ENCODE peak calls at places on chromosomes 4 and X, in eight cellular contexts. T is HepG2, O is SK-N-SH, R is H1, B is ovary, N is A549, G is tibial nerve, U is stomach. I is an unnamed sample.
A peak's percentile ranks its signal among the peaks of the same experiment; 100 is the strongest.

GRCh38 chr4:31557444-31557843 is 837.3 kb downstream of the PCDH7 start:
- DNase-seq in T (no peak), O (no peak), R (no peak), B (no peak), N (no peak), G (no peak), U (no peak), I (no peak)

GRCh38 chrX:11215191-11215921 is 77.9 kb upstream of the AMELX start:
- DNase-seq in T (no peak), O (peak; percentile 17), R (peak; percentile 50), B (no peak), N (no peak), G (no peak), U (no peak), I (no peak)

GRCh38 chr4:54395013-54395527 is 166.0 kb downstream of the PDGFRA start:
- DNase-seq in T (no peak), O (no peak), R (no peak), B (no peak), N (no peak), G (no peak), U (no peak), I (no peak)

GRCh38 chrX:150548684-150549083 is 19.7 kb upstream of the MTM1 start:
- DNase-seq in T (no peak), O (no peak), R (no peak), B (no peak), N (no peak), G (no peak), U (no peak), I (no peak)

GRCh38 chr4:12672320-12672719 is 811.8 kb downstream of the RAB28 start:
- DNase-seq in T (no peak), O (no peak), R (no peak), B (no peak), N (no peak), G (no peak), U (no peak), I (no peak)

GRCh38 chr4:83171640-83172039 is 57.1 kb upstream of the PLAC8 start:
- DNase-seq in T (peak; percentile 70), O (no peak), R (no peak), B (no peak), N (no peak), G (no peak), U (no peak), I (no peak)

GRCh38 chrX:56797966-56798711 is 69.1 kb downstream of the NBDY start:
- DNase-seq in T (no peak), O (peak; percentile 40), R (peak; percentile 8), B (no peak), N (no peak), G (no peak), U (peak; percentile 26), I (peak; percentile 48)

GRCh38 chr4:108140328-108140727 is 28.4 kb downstream of the LEF1 start:
- DNase-seq in T (no peak), O (no peak), R (no peak), B (no peak), N (no peak), G (no peak), U (no peak), I (no peak)

GRCh38 chr4:186932631-186933150 is 209.0 kb upstream of the FAT1 start:
- DNase-seq in T (peak; percentile 29), O (no peak), R (no peak), B (no peak), N (no peak), G (no peak), U (no peak), I (no peak)

GRCh38 chrX:338836-339400 is 20.3 kb upstream of the GTPBP6 start:
- DNase-seq in T (no peak), O (no peak), R (no peak), B (peak; percentile 20), N (no peak), G (no peak), U (no peak), I (no peak)

GRCh38 chr4:5888222-5888701 is 4.6 kb downstream of the CRMP1 start:
- DNase-seq in T (no peak), O (peak; percentile 92), R (peak; percentile 76), B (no peak), N (no peak), G (no peak), U (no peak), I (no peak)

GRCh38 chrX:71998836-71999509 is 88.3 kb downstream of the NHSL2 start:
- DNase-seq in T (peak; percentile 12), O (peak; percentile 76), R (no peak), B (peak; percentile 44), N (peak; percentile 46), G (no peak), U (peak; percentile 38), I (no peak)

GRCh38 chr4:76306882-76307669 is 543 bp downstream of the STBD1 start:
- DNase-seq in T (peak; percentile 19), O (peak; percentile 77), R (peak; percentile 85), B (peak; percentile 68), N (peak; percentile 48), G (no peak), U (peak; percentile 68), I (no peak)

GRCh38 chrX:138986866-138987265 is 275.3 kb upstream of the FGF13 start:
- DNase-seq in T (no peak), O (no peak), R (no peak), B (no peak), N (no peak), G (no peak), U (no peak), I (no peak)

GRCh38 chr4:7358100-7358735 is 76.5 kb downstream of the PSAPL1 start:
- DNase-seq in T (no peak), O (no peak), R (no peak), B (peak; percentile 57), N (peak; percentile 55), G (no peak), U (peak; percentile 31), I (no peak)

GRCh38 chr4:6200011-6200921 is at the start of gene JAKMIP1:
- DNase-seq in T (peak; percentile 25), O (peak; percentile 99), R (peak; percentile 98), B (peak; percentile 67), N (peak; percentile 55), G (no peak), U (peak; percentile 87), I (no peak)

GRCh38 chrX:56751071-56751470 is 22.0 kb downstream of the NBDY start:
- DNase-seq in T (no peak), O (no peak), R (no peak), B (no peak), N (no peak), G (no peak), U (no peak), I (no peak)

GRCh38 chr4:2794707-2795557 is 2.0 kb downstream of the SH3BP2 start:
- DNase-seq in T (no peak), O (no peak), R (no peak), B (peak; percentile 24), N (no peak), G (peak; percentile 30), U (peak; percentile 53), I (peak; percentile 83)

GRCh38 chr4:2793578-2793919 is 664 bp downstream of the SH3BP2 start:
- DNase-seq in T (no peak), O (peak; percentile 37), R (no peak), B (peak; percentile 42), N (no peak), G (peak; percentile 12), U (peak; percentile 56), I (peak; percentile 82)

GRCh38 chr4:2792711-2793577 is at the start of gene SH3BP2:
- DNase-seq in T (peak; percentile 63), O (peak; percentile 96), R (peak; percentile 87), B (peak; percentile 81), N (peak; percentile 47), G (peak; percentile 73), U (peak; percentile 86), I (peak; percentile 89)

GRCh38 chr4:2795558-2796260 is 2.8 kb downstream of the SH3BP2 start:
- DNase-seq in T (no peak), O (peak; percentile 6), R (no peak), B (peak; percentile 31), N (no peak), G (peak; percentile 12), U (peak; percentile 25), I (peak; percentile 76)

DNA sequence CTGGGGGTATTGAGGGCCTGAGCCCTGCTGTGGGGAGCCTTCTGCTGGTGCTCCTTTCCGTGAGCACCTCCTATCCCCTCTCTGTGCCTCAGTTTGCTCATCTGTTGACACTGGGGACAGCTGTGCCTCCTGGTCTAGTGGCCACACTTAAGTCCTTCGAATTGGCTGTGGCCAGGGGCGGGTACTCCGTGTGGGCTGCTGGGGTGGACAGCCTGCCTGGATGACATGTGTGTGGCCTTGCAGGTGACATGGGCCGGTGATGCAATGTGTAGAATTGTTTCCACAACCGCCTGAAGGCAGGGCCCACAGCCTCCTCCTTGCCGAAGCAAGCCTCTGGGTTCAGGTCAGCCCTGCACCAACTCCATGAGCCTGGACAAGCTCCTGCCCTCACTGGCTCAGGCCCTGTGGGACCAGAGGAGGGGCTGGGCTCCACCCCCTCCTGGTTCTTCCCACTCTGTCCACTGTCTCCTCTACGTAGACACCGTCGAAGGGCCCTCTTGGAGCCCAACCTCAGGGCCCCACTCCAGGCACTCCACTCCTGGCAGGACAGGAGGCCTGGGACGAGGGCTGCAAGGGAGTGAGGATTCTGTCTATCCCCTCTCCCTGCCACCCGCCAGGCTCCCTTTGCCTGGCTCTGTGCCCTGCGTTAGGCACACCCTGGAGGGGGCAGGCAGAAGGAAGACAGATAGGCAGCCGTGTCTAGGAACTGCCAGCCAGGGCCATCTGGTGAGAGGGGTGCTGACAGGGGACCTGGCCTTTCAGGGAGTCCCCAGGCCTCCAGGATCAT is 1.2 kb downstream of the SH3BP2 start:
- DNase-seq in T (peak; percentile 69), O (peak; percentile 84), R (no peak), B (peak; percentile 43), N (no peak), G (peak; percentile 16), U (peak; percentile 66), I (peak; percentile 80)
- TF ChIP-seq EP300 in T (no peak), O (no peak), R (no peak), B (no peak), N (no peak), G (no peak), U (no peak), I (no peak)

GRCh38 chr4:78578674-78579430 is 27.3 kb downstream of the ANXA3 start:
- DNase-seq in T (no peak), O (no peak), R (no peak), B (no peak), N (no peak), G (no peak), U (no peak), I (no peak)
- TF ChIP-seq EP300 in T (no peak), O (no peak), R (no peak), B (no peak), N (no peak), G (no peak), U (no peak), I (no peak)

DNA sequence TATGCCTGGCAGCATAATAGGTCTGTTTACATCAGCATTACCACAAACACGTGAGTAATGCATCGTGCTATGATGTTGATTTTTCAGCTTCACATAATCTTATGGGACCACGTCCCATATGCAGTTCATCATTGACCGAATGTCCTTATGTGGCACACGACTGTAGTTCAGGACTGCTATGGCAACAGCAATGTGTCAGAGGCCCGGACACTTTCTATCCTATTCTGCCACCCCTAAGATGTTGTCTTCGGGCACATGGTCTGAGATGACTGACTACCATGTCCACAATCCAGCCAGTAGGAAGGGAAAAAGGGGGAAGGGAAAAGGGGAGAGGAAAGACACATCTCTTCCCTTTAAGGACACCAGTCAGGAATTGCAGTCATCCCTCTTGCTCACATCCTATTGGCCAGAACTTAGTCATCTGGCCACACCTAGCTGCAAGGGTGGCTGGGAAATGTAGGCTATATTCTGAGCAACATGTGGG is 196.0 kb upstream of the RBPJ start:
- DNase-seq in T (no peak), O (no peak), R (no peak), B (no peak), N (no peak), G (no peak), U (no peak), I (no peak)
- TF ChIP-seq EP300 in T (no peak), O (no peak), R (no peak), B (no peak), N (no peak), G (no peak), U (no peak), I (no peak)

GRCh38 chrX:86133761-86134160 is 14.5 kb upstream of the DACH2 start:
- DNase-seq in T (no peak), O (peak; percentile 17), R (no peak), B (no peak), N (no peak), G (no peak), U (no peak), I (no peak)
- TF ChIP-seq EP300 in T (no peak), O (no peak), R (no peak), B (no peak), N (no peak), G (no peak), U (no peak), I (no peak)